ENCODE peak calls at places on chromosome 1, in four cellular contexts. D, O, X and P are unnamed samples.

GRCh38 chr1:225653463-225654276 is 747 bp upstream of the ENAH start:
- DNase-seq in D (peak), O (peak), X (peak), P (peak)

GRCh38 chr1:151362308-151363155 is 10.0 kb downstream of the SELENBP1 start:
- DNase-seq in X (no peak), D (no peak), O (no peak), P (no peak)

GRCh38 chr1:196049407-196049806 is 558.8 kb downstream of the KCNT2 start:
- DNase-seq in X (no peak), D (no peak), O (no peak), P (no peak)

GRCh38 chr1:225816643-225817538 is 7.0 kb downstream of the EPHX1 start:
- DNase-seq in O (no peak), X (no peak), D (peak), P (no peak)

GRCh38 chr1:178818416-178818815 is 52.5 kb downstream of the ANGPTL1 start:
- DNase-seq in X (no peak), D (no peak), O (no peak), P (no peak)

GRCh38 chr1:153277852-153278251 is 18.4 kb downstream of the LORICRIN start:
- DNase-seq in O (peak), X (peak), D (no peak), P (peak)

GRCh38 chr1:201363455-201363854 is 14.0 kb downstream of the TNNT2 start:
- DNase-seq in X (no peak), D (peak), O (no peak), P (no peak)

GRCh38 chr1:15261155-15262002 is 14.4 kb downstream of the FHAD1 start:
- DNase-seq in O (peak), D (peak), X (no peak), P (peak)

GRCh38 chr1:2468540-2468939 is 7.5 kb upstream of the PLCH2 start:
- DNase-seq in O (no peak), D (no peak), X (no peak), P (no peak)

GRCh38 chr1:42312576-42313212 is 22.3 kb downstream of the FOXJ3 start:
- DNase-seq in D (no peak), X (no peak), O (no peak), P (no peak)

GRCh38 chr1:212873518-212873917 is 15.4 kb downstream of the FLVCR1 start:
- DNase-seq in X (no peak), O (no peak), D (no peak), P (no peak)

GRCh38 chr1:200977071-200977754 is 46.3 kb downstream of the KIF21B start:
- DNase-seq in O (no peak), X (no peak), D (no peak), P (no peak)

GRCh38 chr1:89022167-89022959 is at the start of gene GBP3:
- DNase-seq in O (peak), D (no peak), X (no peak), P (peak)

GRCh38 chr1:10431065-10431730 is 965 bp downstream of the CENPS start:
- DNase-seq in X (no peak), O (no peak), D (no peak), P (peak)